ENCODE peak calls at places on chromosomes 7 and 10, in five cellular contexts. One of them, this sample, is unnamed.

GRCh38 chr10:132421377-132422168 is 24.6 kb downstream of the PWWP2B start:
- DNase-seq in CD8-positive, alpha-beta T cell: no peak
- DNase-seq in germinal center: peak
- DNase-seq in NCI-H1105 treated with DMSO at 0.1 percent for 48 hours: no peak
- DNase-seq in nucleus accumbens: no peak
- DNase-seq in this sample: peak

GRCh38 chr10:52906046-52906445 is 133.5 kb upstream of the MBL2 start:
- DNase-seq in CD8-positive, alpha-beta T cell: no peak
- DNase-seq in germinal center: no peak
- DNase-seq in NCI-H1105 treated with DMSO at 0.1 percent for 48 hours: no peak
- DNase-seq in nucleus accumbens: no peak
- DNase-seq in this sample: no peak

GRCh38 chr10:26939957-26940354 is 79.2 kb upstream of the ABI1 start:
- DNase-seq in CD8-positive, alpha-beta T cell: no peak
- DNase-seq in germinal center: no peak
- DNase-seq in NCI-H1105 treated with DMSO at 0.1 percent for 48 hours: no peak
- DNase-seq in nucleus accumbens: no peak
- DNase-seq in this sample: no peak

GRCh38 chr7:1060315-1061080 is 16.2 kb downstream of the GPR146 start:
- DNase-seq in CD8-positive, alpha-beta T cell: no peak
- DNase-seq in germinal center: no peak
- DNase-seq in NCI-H1105 treated with DMSO at 0.1 percent for 48 hours: no peak
- DNase-seq in nucleus accumbens: no peak
- DNase-seq in this sample: no peak

GRCh38 chr10:99337261-99337905 is 8.2 kb downstream of the CNNM1 start:
- DNase-seq in CD8-positive, alpha-beta T cell: no peak
- DNase-seq in germinal center: no peak
- DNase-seq in NCI-H1105 treated with DMSO at 0.1 percent for 48 hours: no peak
- DNase-seq in nucleus accumbens: no peak
- DNase-seq in this sample: no peak

GRCh38 chr7:157211710-157212109 is 73.0 kb downstream of the UBE3C start:
- DNase-seq in CD8-positive, alpha-beta T cell: no peak
- DNase-seq in germinal center: no peak
- DNase-seq in NCI-H1105 treated with DMSO at 0.1 percent for 48 hours: no peak
- DNase-seq in nucleus accumbens: no peak
- DNase-seq in this sample: no peak

GRCh38 chr10:24949616-24950015 is 2.8 kb downstream of the PRTFDC1 start:
- DNase-seq in CD8-positive, alpha-beta T cell: no peak
- DNase-seq in germinal center: no peak
- DNase-seq in NCI-H1105 treated with DMSO at 0.1 percent for 48 hours: no peak
- DNase-seq in nucleus accumbens: no peak
- DNase-seq in this sample: no peak

GRCh38 chr7:152615052-152615741 is 60.7 kb downstream of the XRCC2 start:
- DNase-seq in CD8-positive, alpha-beta T cell: no peak
- DNase-seq in germinal center: no peak
- DNase-seq in NCI-H1105 treated with DMSO at 0.1 percent for 48 hours: peak
- DNase-seq in nucleus accumbens: peak
- DNase-seq in this sample: no peak

GRCh38 chr10:70328987-70329386 is 45.2 kb upstream of the NPFFR1 start:
- DNase-seq in CD8-positive, alpha-beta T cell: no peak
- DNase-seq in germinal center: no peak
- DNase-seq in NCI-H1105 treated with DMSO at 0.1 percent for 48 hours: no peak
- DNase-seq in nucleus accumbens: no peak
- DNase-seq in this sample: no peak

GRCh38 chr10:80472234-80473095 is 18.4 kb downstream of the TSPAN14 start:
- DNase-seq in CD8-positive, alpha-beta T cell: no peak
- DNase-seq in germinal center: peak
- DNase-seq in NCI-H1105 treated with DMSO at 0.1 percent for 48 hours: no peak
- DNase-seq in nucleus accumbens: no peak
- DNase-seq in this sample: no peak

GRCh38 chr7:18313970-18314369 is 181.6 kb upstream of the HDAC9 start:
- DNase-seq in CD8-positive, alpha-beta T cell: no peak
- DNase-seq in germinal center: no peak
- DNase-seq in NCI-H1105 treated with DMSO at 0.1 percent for 48 hours: no peak
- DNase-seq in nucleus accumbens: no peak
- DNase-seq in this sample: no peak

GRCh38 chr7:26101471-26102151 is 50.4 kb upstream of the NFE2L3 start:
- DNase-seq in CD8-positive, alpha-beta T cell: no peak
- DNase-seq in germinal center: peak
- DNase-seq in NCI-H1105 treated with DMSO at 0.1 percent for 48 hours: no peak
- DNase-seq in nucleus accumbens: no peak
- DNase-seq in this sample: no peak

GRCh38 chr10:132788180-132788830 is 2.4 kb upstream of the NKX6-2 start:
- DNase-seq in CD8-positive, alpha-beta T cell: no peak
- DNase-seq in germinal center: no peak
- DNase-seq in NCI-H1105 treated with DMSO at 0.1 percent for 48 hours: no peak
- DNase-seq in nucleus accumbens: peak
- DNase-seq in this sample: no peak

GRCh38 chr10:58625070-58625469 is 112.4 kb downstream of the BICC1 start:
- DNase-seq in CD8-positive, alpha-beta T cell: no peak
- DNase-seq in germinal center: no peak
- DNase-seq in NCI-H1105 treated with DMSO at 0.1 percent for 48 hours: no peak
- DNase-seq in nucleus accumbens: no peak
- DNase-seq in this sample: no peak

GRCh38 chr7:39073432-39073831 is 95.7 kb downstream of the POU6F2 start:
- DNase-seq in CD8-positive, alpha-beta T cell: no peak
- DNase-seq in germinal center: no peak
- DNase-seq in NCI-H1105 treated with DMSO at 0.1 percent for 48 hours: peak
- DNase-seq in nucleus accumbens: peak
- DNase-seq in this sample: no peak

GRCh38 chr7:42993038-42993437 is 60.9 kb downstream of the MRPL32 start:
- DNase-seq in CD8-positive, alpha-beta T cell: no peak
- DNase-seq in germinal center: no peak
- DNase-seq in NCI-H1105 treated with DMSO at 0.1 percent for 48 hours: no peak
- DNase-seq in nucleus accumbens: no peak
- DNase-seq in this sample: no peak

GRCh38 chr10:128734734-128735133 is 608.5 kb upstream of the MKI67 start:
- DNase-seq in CD8-positive, alpha-beta T cell: no peak
- DNase-seq in germinal center: no peak
- DNase-seq in NCI-H1105 treated with DMSO at 0.1 percent for 48 hours: no peak
- DNase-seq in nucleus accumbens: no peak
- DNase-seq in this sample: no peak

GRCh38 chr10:47458466-47459154 is 25.3 kb downstream of the ANXA8 start:
- DNase-seq in CD8-positive, alpha-beta T cell: no peak
- DNase-seq in germinal center: no peak
- DNase-seq in NCI-H1105 treated with DMSO at 0.1 percent for 48 hours: no peak
- DNase-seq in nucleus accumbens: no peak
- DNase-seq in this sample: no peak